ENCODE peak calls at places on chromosomes 13 and 19, in four cellular contexts. Q is HepG2, C is GM12878, O is K562. T is an unnamed sample.

GRCh38 chr19:50793558-50794065 is 3.4 kb downstream of the ACP4 start:
- DNase-seq in C (no peak), O (no peak), Q (no peak), T (no peak)

GRCh38 chr13:76884571-76885202 is 1.5 kb downstream of the KCTD12 start:
- DNase-seq in O (peak; percentile 7), Q (no peak), C (no peak), T (no peak)

GRCh38 chr19:6828306-6828697 is 55.8 kb downstream of the VAV1 start:
- DNase-seq in C (no peak), O (peak; percentile 46), Q (no peak), T (no peak)

GRCh38 chr13:98540476-98540875 is 36.4 kb downstream of the STK24 start:
- DNase-seq in Q (no peak), C (no peak), O (no peak), T (no peak)

GRCh38 chr13:33624740-33625139 is 193.2 kb upstream of the RFC3 start:
- DNase-seq in C (no peak), O (no peak), Q (no peak), T (no peak)

GRCh38 chr13:107266657-107267056 is 698.7 kb upstream of the ARGLU1 start:
- DNase-seq in O (no peak), C (no peak), Q (no peak), T (no peak)

GRCh38 chr13:107205318-107206112 is 637.6 kb upstream of the ARGLU1 start:
- DNase-seq in O (peak; percentile 30), Q (peak; percentile 31), C (no peak), T (peak; percentile 80)

GRCh38 chr13:95957331-95957730 is 95.9 kb downstream of the UGGT2 start:
- DNase-seq in O (peak; percentile 4), C (no peak), Q (no peak), T (no peak)

GRCh38 chr13:33744589-33745369 is 73.2 kb upstream of the RFC3 start:
- DNase-seq in Q (no peak), C (no peak), O (no peak), T (no peak)

GRCh38 chr19:5539431-5539833 is 28.3 kb downstream of the TINCR start:
- DNase-seq in C (no peak), Q (no peak), O (no peak), T (peak; percentile 54)

GRCh38 chr19:15836345-15836594 is 20.8 kb upstream of the OR10H1 start:
- DNase-seq in Q (no peak), C (no peak), O (no peak), T (no peak)

GRCh38 chr19:33368074-33368864 is 5.2 kb upstream of the CEBPG start:
- DNase-seq in Q (no peak), C (no peak), O (no peak), T (no peak)

GRCh38 chr19:7742575-7742974 is 4.8 kb downstream of the CD209 start:
- DNase-seq in Q (no peak), C (no peak), O (peak; percentile 52), T (no peak)

GRCh38 chr13:66071608-66072007 is 1158.5 kb downstream of the PCDH9 start:
- DNase-seq in O (no peak), C (no peak), Q (no peak), T (no peak)

GRCh38 chr19:48715276-48715675 is 4.2 kb downstream of the MAMSTR start:
- DNase-seq in Q (no peak), O (no peak), C (no peak), T (no peak)

GRCh38 chr19:40781140-40781539 is 3.1 kb downstream of the RAB4B start:
- DNase-seq in C (no peak), Q (no peak), O (no peak), T (no peak)

GRCh38 chr19:10829967-10830366 is 6.0 kb downstream of the TMED1 start:
- DNase-seq in C (no peak), Q (no peak), O (no peak), T (no peak)

GRCh38 chr13:103100795-103101194 is 34.6 kb upstream of the SLC10A2 start:
- DNase-seq in O (no peak), Q (no peak), C (no peak), T (no peak)

GRCh38 chr19:30856786-30857185 is 484.6 kb downstream of the ZNF536 start:
- DNase-seq in Q (no peak), O (no peak), C (no peak), T (no peak)
- TF ChIP-seq CBFB in Q (no peak), O (no peak), C (no peak), T (no peak)

GRCh38 chr13:21675095-21676007 is 4.5 kb downstream of the FGF9 start:
- DNase-seq in O (no peak), C (no peak), Q (no peak), T (peak; percentile 57)
- TF ChIP-seq CREM in O (no peak), C (no peak), Q (no peak), T (no peak)

GRCh38 chr19:46226438-46226973 is 3.0 kb upstream of the IGFL1 start:
- DNase-seq in Q (no peak), C (no peak), O (no peak), T (no peak)

GRCh38 chr19:46229442-46229841 is at the start of gene IGFL1:
- DNase-seq in C (no peak), O (no peak), Q (no peak), T (no peak)

GRCh38 chr19:46221981-46222610 is 7.4 kb upstream of the IGFL1 start:
- DNase-seq in Q (no peak), C (no peak), O (no peak), T (peak; percentile 63)

GRCh38 chr19:46224773-46225172 is 4.8 kb upstream of the IGFL1 start:
- DNase-seq in Q (no peak), O (no peak), C (no peak), T (no peak)

GRCh38 chr19:46225558-46226004 is 4.0 kb upstream of the IGFL1 start:
- DNase-seq in Q (no peak), C (no peak), O (no peak), T (no peak)
- TF ChIP-seq CBFB in Q (no peak), C (no peak), O (no peak), T (no peak)

DNA sequence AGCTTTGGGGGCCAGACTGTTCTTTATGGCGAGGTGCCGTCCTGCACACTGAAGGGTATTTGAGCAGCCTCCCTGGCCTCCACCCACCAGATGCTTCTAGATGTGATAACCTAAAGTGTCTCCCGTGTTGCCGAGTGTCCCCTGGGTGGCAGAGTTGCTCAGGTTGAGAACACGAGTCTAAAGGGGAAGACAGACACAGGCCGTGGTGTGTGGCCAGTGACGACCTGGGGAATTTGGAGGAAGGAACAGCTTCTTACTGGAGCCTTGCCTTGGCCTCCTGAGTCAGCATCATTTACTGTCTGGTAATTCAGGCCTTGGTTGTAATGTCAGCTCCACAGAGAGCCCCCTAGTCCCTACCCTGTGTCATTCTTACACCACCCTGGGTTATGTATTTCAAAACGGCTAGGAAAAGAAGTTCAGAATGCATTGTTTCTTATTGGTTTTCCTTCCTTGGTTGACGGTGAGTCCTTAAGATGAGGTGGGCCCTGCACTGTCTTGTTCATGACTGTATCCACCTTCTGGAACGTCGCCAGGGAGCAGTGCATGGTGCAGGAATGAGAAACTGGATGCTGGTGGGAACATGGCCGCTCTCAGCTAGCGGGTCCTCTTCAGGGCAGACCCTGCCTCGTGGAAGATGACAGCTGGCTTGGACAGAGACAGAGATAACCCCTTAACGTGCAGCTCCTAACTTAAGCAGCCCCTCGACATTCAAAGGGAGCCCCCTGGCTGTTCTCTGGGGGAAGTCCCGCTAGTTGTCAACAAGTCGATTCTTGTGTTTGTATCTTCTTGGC is 7.1 kb downstream of the SIN3B start:
- DNase-seq in Q (no peak), C (peak; percentile 46), O (peak; percentile 48), T (peak; percentile 33)
- TF ChIP-seq CREM in Q (no peak), C (peak; percentile 12), O (no peak), T (no peak)

GRCh38 chr19:2171349-2172145 is 7.8 kb downstream of the DOT1L start:
- DNase-seq in C (peak; percentile 90), O (peak; percentile 74), Q (peak; percentile 76), T (peak; percentile 49)
- TF ChIP-seq CBFB in C (peak; percentile 99), O (no peak), Q (peak; percentile 27), T (no peak)

DNA sequence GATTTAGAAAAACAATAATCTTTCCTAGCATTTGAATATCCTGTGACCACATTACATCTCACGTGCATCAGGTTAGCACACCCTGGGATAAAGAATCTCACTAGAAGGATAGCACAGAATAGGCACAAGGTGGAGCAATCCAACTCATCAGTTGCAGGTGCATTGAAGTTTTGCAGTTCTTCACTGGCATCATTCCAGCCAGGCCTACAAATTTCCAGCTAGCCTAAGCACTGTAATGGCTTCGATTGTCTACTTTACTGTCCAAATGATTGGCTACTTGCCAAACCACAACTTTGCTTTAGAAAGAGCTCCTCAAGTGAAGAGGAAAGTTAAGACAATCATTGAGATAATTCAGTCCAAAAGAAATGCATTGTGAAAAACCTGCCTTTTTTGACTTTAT is 89.5 kb downstream of the SPRY2 start:
- DNase-seq in O (no peak), Q (no peak), C (no peak), T (no peak)
- TF ChIP-seq CREM in O (no peak), Q (no peak), C (no peak), T (no peak)

DNA sequence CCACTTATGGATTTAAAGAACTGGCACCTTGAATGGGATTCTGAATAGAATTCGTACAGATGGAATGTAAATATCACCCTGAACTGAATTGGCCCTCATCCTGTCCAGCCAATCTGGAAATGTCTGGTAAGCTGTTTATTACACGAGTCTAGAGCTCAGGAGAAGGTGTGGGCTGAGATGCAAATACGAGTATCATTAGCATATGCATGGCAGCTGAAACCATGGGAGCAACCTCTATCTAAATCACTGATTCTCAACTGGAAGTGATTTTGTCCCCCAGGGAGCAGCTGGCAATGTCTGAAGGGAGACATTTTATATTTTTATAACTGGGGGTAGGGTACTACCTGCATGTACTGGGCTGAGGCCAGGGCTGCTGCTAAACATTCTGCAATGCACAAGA is 15.6 kb upstream of the VWA8 start:
- DNase-seq in C (no peak), Q (no peak), O (no peak), T (no peak)
- TF ChIP-seq CBFB in C (no peak), Q (no peak), O (no peak), T (no peak)

DNA sequence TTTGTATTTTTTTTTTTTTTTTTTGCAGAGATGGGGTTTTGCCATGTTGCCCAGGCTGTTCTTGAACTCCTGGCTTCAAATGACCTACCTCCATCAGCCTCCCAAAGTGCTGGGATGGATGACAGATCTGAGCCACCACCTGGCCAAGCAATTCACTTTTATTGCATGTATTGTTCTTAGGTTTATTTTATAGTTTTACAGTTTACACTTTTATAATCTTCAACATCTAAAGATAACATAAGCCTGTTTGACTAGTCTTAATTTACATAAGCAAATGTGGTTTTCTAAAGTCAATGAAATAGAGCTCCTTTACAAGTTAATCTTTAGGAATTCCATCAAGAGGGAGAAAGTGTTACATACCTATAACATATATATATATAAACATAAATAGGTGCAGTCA is 9.5 kb upstream of the MPV17L2 start:
- DNase-seq in Q (no peak), O (no peak), C (no peak), T (no peak)
- TF ChIP-seq CREM in Q (no peak), O (no peak), C (no peak), T (no peak)

DNA sequence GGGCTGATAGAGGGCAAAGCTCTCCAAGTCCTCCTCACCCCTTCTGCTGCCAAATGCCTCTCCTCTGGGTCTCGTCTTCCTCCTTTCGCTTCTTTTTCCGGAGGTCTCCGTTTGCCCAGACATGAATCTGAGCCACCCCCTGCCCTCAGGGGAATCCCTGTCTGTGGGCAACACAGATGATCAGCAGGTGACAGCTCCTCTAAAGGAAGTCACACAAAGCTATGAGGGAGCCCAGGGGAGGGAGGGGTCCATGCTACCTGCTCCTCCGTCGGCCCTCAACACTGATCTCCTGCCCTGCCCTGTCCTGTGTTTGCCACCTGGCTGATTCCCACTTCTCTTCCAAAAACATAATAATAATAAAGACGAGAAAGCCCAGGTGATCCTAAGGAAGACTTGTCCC is 436 bp downstream of the TMEM150B start:
- DNase-seq in C (no peak), O (no peak), Q (no peak), T (no peak)
- TF ChIP-seq CBFB in C (no peak), O (no peak), Q (no peak), T (no peak)

T was measured in WTC11.